ENCODE peak calls at places on chromosomes 4 and X, in six cellular contexts. R is trophoblast cell, C is neuronal stem cell, N is mesendoderm, T is mesenchymal stem cell, J is H1. U is an unnamed sample.

GRCh38 chrX:11664211-11664888 is 1.4 kb downstream of the ARHGAP6 start:
- DNase-seq in R (peak; percentile 10), C (no peak), N (peak; percentile 16), T (peak; percentile 43), J (peak; percentile 42), U (no peak)

GRCh38 chrX:154399527-154400368 is 1.6 kb downstream of the RPL10 start:
- DNase-seq in R (no peak), C (no peak), N (no peak), T (no peak), J (no peak), U (no peak)

GRCh38 chr4:73341454-73341853 is 62.6 kb upstream of the ALB start:
- DNase-seq in R (peak; percentile 69), C (peak; percentile 56), N (peak; percentile 84), T (peak; percentile 56), J (peak; percentile 53), U (peak; percentile 53)

GRCh38 chr4:74123065-74123728 is 24.2 kb upstream of the CXCL2 start:
- DNase-seq in R (no peak), C (no peak), N (no peak), T (peak; percentile 92), J (no peak), U (peak; percentile 15)

GRCh38 chr4:94889523-94889922 is 131.8 kb downstream of the BMPR1B start:
- DNase-seq in R (no peak), C (no peak), N (no peak), T (no peak), J (no peak), U (no peak)

GRCh38 chr4:133000012-133000411 is 149.1 kb upstream of the PCDH10 start:
- DNase-seq in R (peak; percentile 65), C (no peak), N (peak; percentile 14), T (peak; percentile 70), J (no peak), U (no peak)

GRCh38 chrX:102963955-102964354 is 26.9 kb downstream of the RAB40AL start:
- DNase-seq in R (no peak), C (no peak), N (no peak), T (no peak), J (no peak), U (no peak)

GRCh38 chrX:152206426-152206825 is 68.0 kb upstream of the MAGEA10 start:
- DNase-seq in R (no peak), C (no peak), N (no peak), T (no peak), J (no peak), U (no peak)

GRCh38 chr4:28886934-28887333 is 1833.2 kb upstream of the PCDH7 start:
- DNase-seq in R (no peak), C (no peak), N (no peak), T (peak; percentile 8), J (no peak), U (peak; percentile 54)

GRCh38 chr4:183099537-183100297 is 660 bp downstream of the WWC2 start:
- DNase-seq in R (peak; percentile 41), C (peak; percentile 46), N (peak; percentile 90), T (peak; percentile 39), J (peak; percentile 85), U (no peak)

GRCh38 chrX:2828404-2829065 is at the start of gene GYG2:
- DNase-seq in R (peak; percentile 3), C (peak; percentile 51), N (peak; percentile 82), T (peak; percentile 45), J (peak; percentile 76), U (peak; percentile 46)

GRCh38 chrX:155334486-155335316 is at the start of gene CLIC2:
- DNase-seq in R (peak; percentile 14), C (no peak), N (no peak), T (peak; percentile 67), J (no peak), U (peak; percentile 79)

GRCh38 chr4:55604996-55605395 is 13.0 kb upstream of the PDCL2 start:
- DNase-seq in R (no peak), C (no peak), N (no peak), T (no peak), J (no peak), U (no peak)

GRCh38 chr4:76758996-76759395 is 138.9 kb downstream of the SOWAHB start:
- DNase-seq in R (no peak), C (no peak), N (no peak), T (no peak), J (no peak), U (no peak)

GRCh38 chrX:31123335-31123734 is 51.5 kb upstream of the FTHL17 start:
- DNase-seq in R (no peak), C (no peak), N (no peak), T (no peak), J (no peak), U (no peak)

GRCh38 chr4:170476351-170476750 is 386.6 kb upstream of the AADAT start:
- DNase-seq in R (peak; percentile 44), C (no peak), N (no peak), T (peak; percentile 71), J (no peak), U (no peak)

GRCh38 chr4:112284662-112285411 is 867 bp downstream of the TIFA start:
- DNase-seq in R (peak; percentile 49), C (no peak), N (no peak), T (peak; percentile 46), J (no peak), U (peak; percentile 24)

GRCh38 chr4:94926936-94927335 is 169.2 kb downstream of the BMPR1B start:
- DNase-seq in R (peak; percentile 31), C (no peak), N (no peak), T (no peak), J (no peak), U (no peak)

DNA sequence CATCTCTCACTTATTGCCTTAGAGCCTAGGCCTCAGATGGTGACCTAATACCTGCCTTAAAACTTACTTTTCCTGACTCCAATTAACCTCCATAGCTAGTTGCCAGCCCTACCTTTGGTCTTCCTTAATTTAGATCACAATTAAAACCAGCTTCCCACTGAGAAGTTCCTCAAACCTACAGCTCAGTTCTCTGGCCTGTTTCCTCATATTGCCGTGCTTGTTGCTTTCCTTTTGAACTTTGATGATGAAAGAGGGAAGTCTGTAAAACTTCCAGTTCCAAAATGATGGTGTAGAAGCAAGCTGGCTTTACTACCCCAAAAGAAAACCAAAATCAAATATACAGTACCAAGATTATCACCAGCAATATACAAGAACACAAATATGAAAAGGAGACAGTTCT is 28.9 kb upstream of the CAMK2D start:
- DNase-seq in R (peak; percentile 14), C (no peak), N (no peak), T (no peak), J (no peak), U (no peak)
- H3K23ac ChIP-seq in R (no peak overlapping the region), C (no peak overlapping the region), N (no peak overlapping the region), T (no peak overlapping the region), J (no peak overlapping the region), U (no peak overlapping the region)

DNA sequence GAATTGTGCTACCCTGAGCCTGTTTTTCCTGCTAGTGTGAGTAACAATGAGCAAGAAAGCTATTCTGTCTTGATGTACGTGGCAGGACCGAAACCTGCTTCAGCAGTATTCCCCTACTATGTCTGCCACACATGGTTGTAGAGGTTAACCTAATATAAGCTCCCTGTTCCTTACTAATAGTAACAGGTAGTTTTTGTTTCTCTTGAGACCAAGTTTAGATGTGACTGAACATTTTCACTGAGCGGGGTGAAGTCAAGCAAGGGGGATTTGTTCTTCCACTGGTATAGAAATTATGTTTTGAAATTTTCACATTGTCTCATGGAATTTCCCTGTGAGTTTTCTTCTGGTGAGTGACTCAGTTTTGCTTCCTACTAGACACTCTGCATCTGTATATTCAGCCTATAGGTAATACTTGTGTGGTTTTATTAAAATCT is 37.3 kb downstream of the RRAGB start:
- DNase-seq in R (no peak), C (no peak), N (no peak), T (no peak), J (no peak), U (no peak)
- H3K36me3 ChIP-seq in R (peaks cover 4% of the 10 kb centered on the region), C (no peaks in the 10 kb centered on the region), N (no peaks in the 10 kb centered on the region), T (peaks cover 71% of the 10 kb centered on the region), J (no peaks in the 10 kb centered on the region), U (peaks cover 2% of the 10 kb centered on the region)

DNA sequence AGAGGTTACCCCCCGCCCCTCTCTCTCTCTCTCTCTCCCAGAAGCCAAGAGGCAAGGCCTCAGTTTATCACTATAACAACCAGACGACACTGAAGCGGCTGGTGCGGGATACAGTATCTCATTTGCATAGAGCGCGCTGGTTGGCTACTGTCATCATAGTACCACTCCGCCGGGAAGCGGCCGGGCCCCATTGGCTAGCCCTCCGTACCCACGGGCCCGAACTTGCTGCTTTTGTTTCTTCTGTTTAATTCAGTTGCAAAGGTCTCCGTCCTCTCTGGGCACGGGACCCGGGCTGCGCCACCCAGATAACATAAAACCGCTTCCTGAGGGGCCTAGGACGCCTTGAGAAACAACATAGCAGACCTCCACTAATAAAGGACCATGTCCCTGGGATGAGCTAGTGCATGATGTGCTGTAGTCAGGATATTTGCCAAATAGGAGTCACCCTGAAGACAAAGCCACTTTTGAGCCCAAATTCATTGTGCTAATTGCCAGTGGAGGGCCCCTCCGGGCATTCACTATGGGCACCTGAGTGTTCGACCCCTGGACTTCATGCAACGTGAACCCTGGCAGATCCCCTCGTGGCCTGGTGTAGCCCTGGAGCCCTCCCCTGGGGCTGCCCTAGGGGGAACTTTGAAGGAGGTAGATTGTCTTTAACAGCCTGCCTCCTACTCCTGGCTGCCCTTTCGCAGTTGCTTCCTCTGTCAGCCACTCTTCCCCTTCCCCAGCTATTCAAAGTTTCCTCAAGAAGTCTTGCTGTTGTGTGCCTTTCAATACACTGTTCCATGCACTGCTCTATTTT is at the start of gene PCYT1B:
- DNase-seq in R (peak; percentile 64), C (no peak), N (peak; percentile 91), T (peak; percentile 71), J (peak; percentile 66), U (peak; percentile 49)
- H3K23ac ChIP-seq in R (no peak within 1 kb of the TSS), C (no peak within 1 kb of the TSS), N (no peak within 1 kb of the TSS), T (no peak within 1 kb of the TSS), J (peak within 1 kb of the TSS; percentile 4), U (no peak within 1 kb of the TSS)

GRCh38 chr4:14168919-14169318 is 541.4 kb upstream of the BOD1L1 start:
- DNase-seq in R (peak; percentile 34), C (no peak), N (no peak), T (peak; percentile 82), J (no peak), U (peak; percentile 91)
- H3K36me3 ChIP-seq in R (no peaks in the 10 kb centered on the region), C (no peaks in the 10 kb centered on the region), N (no peaks in the 10 kb centered on the region), T (no peaks in the 10 kb centered on the region), J (no peaks in the 10 kb centered on the region), U (no peaks in the 10 kb centered on the region)

DNA sequence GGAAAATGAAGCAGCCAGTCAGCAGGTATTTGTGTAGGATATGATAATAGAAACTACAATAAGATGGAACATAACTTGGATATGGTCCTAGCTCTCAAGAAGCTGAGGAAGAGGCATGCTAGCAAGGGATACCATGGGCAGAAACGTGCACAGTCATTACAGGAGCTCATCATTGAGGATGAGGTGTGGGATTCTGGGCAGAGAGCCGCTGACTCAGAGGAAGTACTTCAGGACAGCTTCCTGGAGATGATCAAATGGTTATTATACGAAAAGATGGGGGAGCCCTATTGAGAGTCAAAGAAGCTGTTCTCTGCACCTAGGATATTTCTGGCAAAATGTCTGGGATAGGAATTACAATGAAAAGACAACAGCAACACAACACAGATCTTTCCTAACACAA is 116.0 kb upstream of the PDE5A start:
- DNase-seq in R (no peak), C (no peak), N (no peak), T (no peak), J (no peak), U (no peak)
- H3K23ac ChIP-seq in R (no peak overlapping the region), C (no peak overlapping the region), N (no peak overlapping the region), T (no peak overlapping the region), J (no peak overlapping the region), U (no peak overlapping the region)

U was measured in IMR-90.